ENCODE peak calls at places on chromosomes 16 and 17, in nine cellular contexts. H is left ventricle myocardium inferior, L is heart left ventricle, W is H9, M is transverse colon, U is kidney, F is lower lobe of right lung, C is hepatocyte, O is A549. K is an unnamed sample. For H3K4me1, the result is how much of the 10 kb centered on the place peaks cover.

GRCh38 chr17:73307130-73307529 is 4.7 kb downstream of the CDC42EP4 start:
- DNase-seq in H (peak), L (peak), W (peak), M (peak), U (no peak), F (no peak), C (no peak), O (no peak), K (no peak)

GRCh38 chr16:27751676-27752075 is 201.7 kb downstream of the KATNIP start:
- DNase-seq in H (no peak), L (no peak), W (no peak), M (no peak), U (peak), F (peak), C (no peak), O (no peak), K (no peak)

GRCh38 chr16:87255866-87256265 is 61.3 kb downstream of the C16orf95 start:
- DNase-seq in H (no peak), L (no peak), W (no peak), M (no peak), U (no peak), F (no peak), C (no peak), O (no peak), K (no peak)

GRCh38 chr16:89722392-89723278 is 1.3 kb downstream of the ZNF276 start:
- DNase-seq in H (peak), L (peak), W (no peak), M (peak), U (peak), F (peak), C (peak), O (no peak), K (peak)

GRCh38 chr16:83802559-83802958 is 5.2 kb upstream of the HSBP1 start:
- DNase-seq in H (no peak), L (no peak), W (no peak), M (no peak), U (no peak), F (no peak), C (no peak), O (no peak), K (no peak)

GRCh38 chr17:67358612-67359011 is 7.8 kb downstream of the PSMD12 start:
- DNase-seq in H (no peak), L (no peak), W (no peak), M (no peak), U (no peak), F (no peak), C (no peak), O (no peak), K (no peak)

GRCh38 chr17:74987909-74988711 is 678 bp downstream of the CDR2L start:
- DNase-seq in H (peak), L (peak), W (peak), M (peak), U (peak), F (peak), C (peak), O (no peak), K (peak)

GRCh38 chr16:31357324-31358156 is 2.6 kb downstream of the ITGAX start:
- DNase-seq in H (no peak), L (peak), W (no peak), M (no peak), U (peak), F (no peak), C (no peak), O (no peak), K (no peak)

GRCh38 chr16:58459344-58460218 is 40.4 kb upstream of the NDRG4 start:
- DNase-seq in H (no peak), L (peak), W (no peak), M (no peak), U (no peak), F (no peak), C (no peak), O (peak), K (peak)

GRCh38 chr17:82767041-82767754 is 15.3 kb downstream of the TBCD start:
- DNase-seq in H (no peak), L (no peak), W (peak), M (peak), U (no peak), F (peak), C (peak), O (peak), K (peak)

GRCh38 chr16:28587386-28587785 is 9.5 kb downstream of the SULT1A2 start:
- DNase-seq in H (no peak), L (no peak), W (no peak), M (no peak), U (peak), F (no peak), C (no peak), O (peak), K (no peak)

GRCh38 chr17:64661981-64662773 is at the start of gene SMURF2:
- DNase-seq in H (peak), L (peak), W (peak), M (peak), U (peak), F (peak), C (peak), O (peak), K (peak)

GRCh38 chr17:29585080-29585751 is 4.2 kb downstream of the GIT1 start:
- DNase-seq in H (no peak), L (peak), W (no peak), M (no peak), U (no peak), F (peak), C (no peak), O (no peak), K (no peak)

GRCh38 chr17:57895382-57896060 is 45.7 kb upstream of the MRPS23 start:
- DNase-seq in H (peak), L (peak), W (peak), M (no peak), U (no peak), F (peak), C (no peak), O (no peak), K (no peak)

GRCh38 chr17:58667934-58668597 is 23.8 kb downstream of the TEX14 start:
- DNase-seq in H (no peak), L (no peak), W (no peak), M (no peak), U (peak), F (no peak), C (no peak), O (no peak), K (peak)

DNA sequence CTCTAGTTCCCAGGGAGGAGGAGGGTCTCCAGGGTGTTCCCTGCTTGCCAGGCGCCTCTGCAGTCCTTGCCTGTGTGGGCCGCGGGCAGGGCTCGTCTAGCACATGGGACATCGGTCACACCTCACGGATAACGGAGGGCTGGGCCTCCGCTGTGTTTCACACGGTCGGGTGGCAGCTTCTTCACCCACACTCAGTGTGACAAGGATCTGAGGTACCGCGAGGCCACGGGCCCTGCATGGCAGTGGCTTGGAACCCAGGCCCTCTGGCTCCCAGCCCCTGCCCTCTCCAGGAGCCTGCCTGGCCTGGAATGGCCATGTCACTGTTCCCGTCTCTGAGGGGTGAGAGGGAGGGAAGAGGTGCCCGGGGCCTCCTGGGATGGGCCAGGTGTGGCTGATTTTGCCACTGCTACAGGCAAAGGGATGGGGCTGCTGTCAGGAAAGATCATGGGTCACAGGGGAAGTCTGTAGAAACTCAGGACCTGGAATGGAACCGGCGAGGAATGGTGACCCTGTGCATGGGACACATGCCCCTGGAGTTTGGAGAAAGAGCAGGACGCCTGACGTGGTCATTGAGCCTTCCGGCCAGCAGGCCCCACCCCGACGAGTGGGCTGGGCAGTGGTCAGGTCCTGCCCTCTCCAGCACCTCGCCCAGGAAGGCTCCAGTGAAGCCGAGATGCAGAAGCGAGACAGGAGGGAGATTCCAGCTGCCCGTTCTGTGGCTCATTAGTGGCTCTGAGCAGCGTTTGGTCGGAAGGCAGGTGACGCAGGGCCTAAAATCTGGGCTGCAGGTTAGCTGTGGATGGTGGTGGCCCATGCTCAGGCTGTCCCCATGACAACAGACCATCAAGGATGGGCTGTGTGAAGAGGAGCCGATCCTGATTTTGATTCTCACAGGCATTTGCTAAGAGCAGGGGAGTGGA is 76.5 kb upstream of the GSE1 start:
- DNase-seq in H (no peak), L (no peak), W (no peak), M (no peak), U (no peak), F (no peak), C (no peak), O (no peak), K (no peak)
- TF ChIP-seq CTCF in H (no peak), L (no peak), W (no peak), M (no peak), U (no peak), F (no peak), C (no peak), O (no peak), K (no peak)

DNA sequence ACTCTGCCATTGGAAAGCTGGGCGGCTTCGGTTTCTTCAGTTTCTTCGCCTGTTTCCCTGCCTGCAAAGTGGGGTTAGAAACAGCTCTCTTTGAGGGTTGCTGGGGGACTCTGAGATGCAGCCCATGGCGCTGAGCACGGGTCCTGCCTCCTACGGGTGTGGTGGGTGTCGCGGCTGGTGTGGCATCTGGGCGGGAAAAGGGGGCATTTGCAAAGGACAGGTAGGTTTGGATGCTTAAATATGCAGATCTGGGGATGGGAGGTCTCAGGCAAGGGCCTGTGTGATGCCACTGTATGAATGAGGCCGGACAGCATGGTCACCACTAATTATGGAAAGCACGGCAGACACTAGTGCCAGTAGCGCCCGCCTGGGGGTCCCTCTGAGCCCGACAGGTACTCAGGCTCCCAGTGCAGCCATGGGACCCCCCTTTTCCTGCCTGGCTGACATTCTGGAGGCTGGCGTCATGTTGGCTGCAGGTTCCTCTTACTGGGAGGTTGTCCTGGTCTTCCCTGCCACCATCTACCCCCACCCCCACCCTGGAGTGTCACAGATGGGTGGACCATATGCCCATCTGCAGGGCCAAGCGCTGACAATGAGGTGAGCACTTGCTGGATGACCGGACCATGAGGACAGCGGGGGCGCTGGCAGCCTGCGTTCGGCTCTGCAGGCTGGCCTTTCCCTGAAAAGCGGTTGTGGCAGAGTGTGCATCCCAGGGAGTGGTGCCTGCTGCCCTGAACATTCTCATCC is 237.7 kb downstream of the SEC14L1 start:
- DNase-seq in H (no peak), L (no peak), W (no peak), M (no peak), U (no peak), F (no peak), C (no peak), O (no peak), K (no peak)
- H3K4me1 ChIP-seq in H (half or more), L (half or more), W (under half), M (half or more), U (under half), F (half or more), C (half or more), O (half or more), K (under half)

DNA sequence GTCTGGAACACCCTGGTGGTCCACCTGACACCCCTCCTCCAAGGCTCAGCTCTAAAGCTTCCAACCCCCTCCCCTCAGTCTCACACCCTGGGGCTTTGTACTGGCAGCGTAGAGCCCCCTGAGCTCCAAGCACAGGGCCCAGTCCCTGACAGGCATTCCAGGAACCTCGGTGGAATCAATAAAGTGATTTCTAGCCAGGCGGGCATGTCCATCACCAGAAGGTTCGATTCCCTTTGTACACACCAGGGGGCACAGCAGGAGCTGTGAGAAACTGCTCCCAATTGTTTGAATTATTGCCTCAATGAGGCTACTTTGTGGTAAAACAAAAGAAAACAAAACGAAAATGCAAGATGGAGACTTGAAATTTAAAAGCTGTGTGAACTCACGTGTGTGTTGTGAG is 51.8 kb downstream of the SMPD3 start:
- DNase-seq in H (no peak), L (no peak), W (no peak), M (peak), U (peak), F (peak), C (peak), O (peak), K (no peak)
- TF ChIP-seq CTCF in H (peak), L (peak), W (peak), M (peak), U (peak), F (peak), C (peak), O (peak), K (peak)

GRCh38 chr16:57132470-57132869 is 40.1 kb downstream of the CPNE2 start:
- DNase-seq in H (no peak), L (no peak), W (no peak), M (peak), U (peak), F (no peak), C (peak), O (no peak), K (no peak)

GRCh38 chr16:57133101-57133500 is 40.7 kb downstream of the CPNE2 start:
- DNase-seq in H (no peak), L (no peak), W (no peak), M (no peak), U (peak), F (no peak), C (no peak), O (no peak), K (no peak)

GRCh38 chr16:57134982-57135381 is 42.6 kb downstream of the CPNE2 start:
- DNase-seq in H (no peak), L (no peak), W (no peak), M (peak), U (peak), F (no peak), C (no peak), O (no peak), K (no peak)

GRCh38 chr16:57131351-57131970 is 39.1 kb downstream of the CPNE2 start:
- DNase-seq in H (no peak), L (no peak), W (no peak), M (no peak), U (peak), F (no peak), C (no peak), O (no peak), K (no peak)

GRCh38 chr16:57133911-57134310 is 41.5 kb downstream of the CPNE2 start:
- DNase-seq in H (no peak), L (no peak), W (no peak), M (no peak), U (peak), F (no peak), C (no peak), O (no peak), K (no peak)
- H3K4me1 ChIP-seq in H (under half), L (under half), W (under half), M (half or more), U (under half), F (under half), C (under half), O (under half), K (under half)

GRCh38 chr17:32253117-32253611 is 12.5 kb upstream of the RHBDL3 start:
- DNase-seq in H (peak), L (peak), W (peak), M (peak), U (peak), F (peak), C (peak), O (peak), K (peak)

GRCh38 chr17:32243712-32244111 is 21.9 kb upstream of the RHBDL3 start:
- DNase-seq in H (no peak), L (no peak), W (no peak), M (no peak), U (no peak), F (no peak), C (no peak), O (no peak), K (no peak)

DNA sequence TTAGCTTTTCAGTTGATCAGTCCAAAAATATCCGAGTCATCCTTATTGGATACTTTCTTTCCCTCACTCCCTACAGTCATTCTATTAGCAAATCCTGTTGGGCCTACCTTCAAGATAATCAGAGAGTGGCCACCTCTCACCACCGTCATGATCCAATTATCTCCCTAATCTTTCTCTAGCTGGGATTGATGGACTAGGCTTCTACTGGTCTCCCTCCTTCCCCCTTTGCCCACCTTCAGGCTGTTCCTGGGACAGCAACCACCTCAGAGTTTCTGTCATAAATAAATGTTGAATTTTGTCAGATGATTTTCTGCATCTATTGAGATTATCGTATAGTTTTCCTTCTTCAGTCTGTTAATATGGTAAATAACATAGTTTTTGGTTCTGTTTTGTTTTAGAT is 16.2 kb upstream of the RHBDL3 start:
- DNase-seq in H (no peak), L (no peak), W (no peak), M (no peak), U (no peak), F (no peak), C (no peak), O (no peak), K (no peak)
- TF ChIP-seq CTCF in H (no peak), L (no peak), W (peak), M (no peak), U (no peak), F (no peak), C (no peak), O (no peak), K (no peak)

GRCh38 chr16:2470603-2471015 is 488 bp upstream of the NTN3 start:
- DNase-seq in H (no peak), L (no peak), W (no peak), M (no peak), U (no peak), F (no peak), C (no peak), O (no peak), K (peak)
- H3K4me1 ChIP-seq in H (half or more), L (under half), W (under half), M (half or more), U (under half), F (under half), C (half or more), O (under half), K (under half)

GRCh38 chr16:8921626-8921984 is 39.5 kb downstream of the LITAFD start:
- DNase-seq in H (no peak), L (no peak), W (no peak), M (no peak), U (no peak), F (no peak), C (no peak), O (no peak), K (no peak)
- TF ChIP-seq CTCF in H (no peak), L (no peak), W (no peak), M (no peak), U (no peak), F (no peak), C (no peak), O (no peak), K (no peak)

GRCh38 chr16:70689035-70689969 is 3.4 kb upstream of the MTSS2 start:
- DNase-seq in H (peak), L (no peak), W (no peak), M (peak), U (peak), F (peak), C (no peak), O (no peak), K (no peak)

GRCh38 chr16:70692130-70692470 is 6.2 kb upstream of the MTSS2 start:
- DNase-seq in H (no peak), L (no peak), W (no peak), M (no peak), U (no peak), F (no peak), C (no peak), O (no peak), K (no peak)

GRCh38 chr16:70691223-70692129 is 5.6 kb upstream of the MTSS2 start:
- DNase-seq in H (peak), L (peak), W (no peak), M (peak), U (peak), F (peak), C (peak), O (no peak), K (no peak)

GRCh38 chr16:70688266-70688742 is 2.5 kb upstream of the MTSS2 start:
- DNase-seq in H (peak), L (peak), W (no peak), M (peak), U (peak), F (peak), C (no peak), O (no peak), K (no peak)

DNA sequence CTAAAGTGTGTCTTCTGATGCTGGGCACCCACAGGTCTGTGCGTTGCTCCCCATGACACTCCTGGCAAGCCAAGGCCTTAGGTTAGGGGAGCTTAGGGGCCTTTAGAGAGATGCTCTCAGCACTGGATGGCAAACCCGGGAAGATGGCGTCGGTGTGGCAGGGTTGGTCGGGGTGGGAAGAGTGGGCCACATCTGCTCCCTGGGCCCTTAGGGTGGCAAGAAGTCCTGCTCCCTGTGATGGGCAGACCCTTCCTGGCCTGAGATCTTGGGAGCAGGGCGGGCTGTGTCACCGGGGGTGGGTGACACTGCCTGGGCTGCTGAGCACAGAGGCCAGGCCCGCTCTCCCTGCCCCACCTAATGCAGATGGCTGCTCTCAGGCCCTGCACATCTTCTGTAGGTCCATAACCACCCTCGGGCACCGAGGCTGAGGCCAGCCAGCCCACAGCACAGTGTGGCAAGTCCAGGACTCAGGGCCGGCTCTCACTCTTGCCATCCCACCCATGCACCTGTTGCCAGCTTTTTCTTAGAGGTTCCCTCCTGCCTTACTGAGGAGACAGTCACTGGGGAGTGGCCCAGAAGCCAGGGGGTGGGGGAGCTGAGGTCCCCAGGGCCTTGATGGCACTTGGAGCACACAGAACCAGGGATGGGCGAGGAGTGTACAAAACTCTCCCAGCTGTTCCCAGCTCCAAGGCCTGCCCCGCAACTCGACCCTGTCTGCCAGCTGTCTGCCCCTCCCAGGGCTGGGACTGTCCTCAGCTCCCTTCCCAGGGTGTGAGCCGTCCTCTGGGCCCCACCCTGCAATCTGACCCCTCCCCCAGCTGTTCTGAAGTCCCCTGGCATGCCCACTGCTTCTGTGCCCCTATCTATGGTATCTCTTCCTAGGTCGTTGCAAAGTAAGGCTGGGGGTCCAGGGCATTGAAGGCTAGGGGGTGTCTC is 4.4 kb upstream of the MTSS2 start:
- DNase-seq in H (no peak), L (peak), W (no peak), M (peak), U (peak), F (no peak), C (no peak), O (no peak), K (no peak)
- H3K4me1 ChIP-seq in H (half or more), L (half or more), W (under half), M (half or more), U (under half), F (half or more), C (half or more), O (half or more), K (under half)